ENCODE peak calls at places on chromosomes 13 and 19, in nine cellular contexts. J is AG10803, G is brain microvascular endothelial cell, U is upper lobe of right lung, O is tibial artery, P is GM12864, T is esophagus squamous epithelium, Z is mesothelial cell of epicardium, C is lower leg skin. Y is an unnamed sample.

GRCh38 chr13:23763328-23763727 is 125.9 kb downstream of the MIPEP start:
- DNase-seq in J (no peak), G (no peak), U (no peak), O (no peak), P (no peak), T (no peak), Z (no peak), C (no peak), Y (no peak)

GRCh38 chr19:42226886-42227285 is 6.8 kb downstream of the ZNF526 start:
- DNase-seq in J (no peak), G (peak; percentile 45), U (no peak), O (no peak), P (no peak), T (no peak), Z (no peak), C (no peak), Y (no peak)

GRCh38 chr19:8251025-8251472 is 41.9 kb downstream of the CERS4 start:
- DNase-seq in J (peak; percentile 11), G (no peak), U (peak; percentile 92), O (peak; percentile 37), P (no peak), T (no peak), Z (no peak), C (peak; percentile 89), Y (peak; percentile 89)

GRCh38 chr13:96041326-96042092 is 11.7 kb downstream of the UGGT2 start:
- DNase-seq in J (no peak), G (no peak), U (no peak), O (no peak), P (no peak), T (no peak), Z (no peak), C (no peak), Y (no peak)

GRCh38 chr19:14434543-14435319 is 1.6 kb downstream of the PKN1 start:
- DNase-seq in J (peak; percentile 77), G (peak; percentile 79), U (peak; percentile 74), O (peak; percentile 81), P (no peak), T (no peak), Z (no peak), C (peak; percentile 91), Y (no peak)

GRCh38 chr13:59891053-59891452 is 272.7 kb downstream of the DIAPH3 start:
- DNase-seq in J (no peak), G (no peak), U (no peak), O (no peak), P (no peak), T (no peak), Z (no peak), C (no peak), Y (no peak)

GRCh38 chr13:24861617-24862362 is 97.8 kb downstream of the RNF17 start:
- DNase-seq in J (no peak), G (no peak), U (no peak), O (no peak), P (no peak), T (no peak), Z (no peak), C (no peak), Y (no peak)

GRCh38 chr13:80048802-80049201 is 292.1 kb downstream of the SPRY2 start:
- DNase-seq in J (peak; percentile 95), G (peak; percentile 99), U (peak; percentile 83), O (peak; percentile 93), P (peak; percentile 74), T (peak; percentile 4), Z (no peak), C (peak; percentile 96), Y (no peak)

GRCh38 chr19:584240-585001 is 5.3 kb upstream of the HCN2 start:
- DNase-seq in J (no peak), G (no peak), U (peak; percentile 77), O (no peak), P (no peak), T (no peak), Z (peak; percentile 63), C (no peak), Y (no peak)

GRCh38 chr19:44149776-44150175 is 8.4 kb downstream of the ZNF234 start:
- DNase-seq in J (no peak), G (no peak), U (no peak), O (no peak), P (no peak), T (no peak), Z (no peak), C (no peak), Y (no peak)

GRCh38 chr19:56170261-56170660 is 5.5 kb upstream of the GALP start:
- DNase-seq in J (no peak), G (peak; percentile 16), U (peak; percentile 89), O (no peak), P (no peak), T (no peak), Z (no peak), C (no peak), Y (no peak)

GRCh38 chr13:66926200-66926850 is 303.8 kb downstream of the PCDH9 start:
- DNase-seq in J (no peak), G (no peak), U (no peak), O (no peak), P (no peak), T (no peak), Z (no peak), C (no peak), Y (no peak)

GRCh38 chr19:860481-861098 is 1.1 kb downstream of the CFD start:
- DNase-seq in J (peak; percentile 74), G (no peak), U (peak; percentile 90), O (peak; percentile 77), P (no peak), T (no peak), Z (no peak), C (peak; percentile 95), Y (peak; percentile 33)

GRCh38 chr13:48562296-48563066 is 29.6 kb upstream of the RCBTB2 start:
- DNase-seq in J (no peak), G (no peak), U (no peak), O (no peak), P (peak; percentile 99), T (no peak), Z (no peak), C (no peak), Y (no peak)

DNA sequence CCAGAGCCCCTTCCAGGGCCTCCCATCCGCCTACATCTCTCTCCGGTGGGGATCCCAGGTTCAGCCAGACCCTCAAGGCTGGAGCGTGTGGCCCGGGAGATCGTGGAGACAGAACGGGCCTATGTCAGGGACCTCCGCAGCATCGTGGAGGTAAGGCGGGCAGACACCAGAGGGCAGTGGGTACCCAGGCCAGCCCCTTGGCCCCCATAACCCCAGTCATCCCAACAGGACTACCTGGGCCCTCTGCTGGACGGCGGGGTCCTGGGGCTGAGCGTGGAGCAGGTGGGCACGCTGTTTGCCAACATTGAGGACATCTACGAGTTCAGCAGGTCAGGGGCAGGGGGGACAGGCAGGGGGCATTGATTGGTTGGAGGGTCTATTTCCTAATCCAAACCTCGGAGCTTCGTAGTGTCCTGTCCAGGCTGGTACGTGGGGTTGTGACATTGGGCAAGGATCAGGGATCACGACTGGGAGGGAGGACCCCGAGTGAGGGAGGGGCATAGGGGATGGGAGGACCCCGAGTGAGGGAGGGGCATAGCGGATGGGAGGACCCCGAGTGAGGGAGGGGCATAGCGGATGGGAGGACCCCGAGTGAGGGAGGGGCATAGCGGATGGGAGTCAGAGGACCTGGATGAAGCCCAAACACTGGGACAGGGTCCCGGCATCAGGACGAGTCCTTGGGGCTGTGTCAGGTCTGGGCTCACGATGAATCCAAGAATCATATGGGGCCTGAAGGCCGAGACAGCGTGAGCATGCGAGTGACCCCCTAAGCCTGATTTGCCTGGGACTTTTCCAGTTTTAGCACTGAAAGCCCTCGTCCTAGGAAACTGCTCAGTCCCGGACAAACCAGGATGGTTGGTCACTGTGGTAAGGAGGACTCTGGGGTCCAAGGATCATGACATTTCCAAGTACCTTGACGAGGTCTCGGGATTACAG is 2.9 kb downstream of the PLEKHG2 start:
- DNase-seq in J (no peak), G (no peak), U (no peak), O (no peak), P (no peak), T (no peak), Z (no peak), C (no peak), Y (no peak)
- TF ChIP-seq CTCF in J (no peak), G (peak; percentile 32), U (no peak), O (no peak), P (no peak), T (no peak), Z (no peak), C (no peak), Y (no peak)

GRCh38 chr19:16899566-16900075 is 10.8 kb downstream of the F2RL3 start:
- DNase-seq in J (peak; percentile 25), G (peak; percentile 14), U (no peak), O (no peak), P (no peak), T (no peak), Z (no peak), C (no peak), Y (no peak)
- TF ChIP-seq CTCF in J (peak; percentile 62), G (peak; percentile 77), U (peak; percentile 55), O (peak; percentile 23), P (peak; percentile 79), T (peak; percentile 11), Z (peak; percentile 11), C (no peak), Y (no peak)

GRCh38 chr13:31105856-31106255 is 55.8 kb downstream of the HSPH1 start:
- DNase-seq in J (no peak), G (no peak), U (no peak), O (no peak), P (no peak), T (no peak), Z (no peak), C (peak; percentile 73), Y (no peak)

GRCh38 chr13:31101511-31102170 is 60.1 kb downstream of the HSPH1 start:
- DNase-seq in J (peak; percentile 35), G (no peak), U (no peak), O (no peak), P (no peak), T (no peak), Z (no peak), C (peak; percentile 25), Y (no peak)

GRCh38 chr13:31100721-31101120 is 61.0 kb downstream of the HSPH1 start:
- DNase-seq in J (no peak), G (no peak), U (no peak), O (no peak), P (no peak), T (no peak), Z (no peak), C (peak; percentile 39), Y (no peak)

GRCh38 chr13:31107109-31107508 is 54.6 kb downstream of the HSPH1 start:
- DNase-seq in J (no peak), G (no peak), U (no peak), O (no peak), P (no peak), T (no peak), Z (no peak), C (no peak), Y (no peak)

GRCh38 chr13:31105020-31105800 is 56.5 kb downstream of the HSPH1 start:
- DNase-seq in J (no peak), G (no peak), U (no peak), O (no peak), P (no peak), T (no peak), Z (no peak), C (peak; percentile 71), Y (no peak)
- TF ChIP-seq CTCF in J (peak; percentile 6), G (peak; percentile 7), U (no peak), O (no peak), P (peak; percentile 18), T (no peak), Z (no peak), C (no peak), Y (no peak)

DNA sequence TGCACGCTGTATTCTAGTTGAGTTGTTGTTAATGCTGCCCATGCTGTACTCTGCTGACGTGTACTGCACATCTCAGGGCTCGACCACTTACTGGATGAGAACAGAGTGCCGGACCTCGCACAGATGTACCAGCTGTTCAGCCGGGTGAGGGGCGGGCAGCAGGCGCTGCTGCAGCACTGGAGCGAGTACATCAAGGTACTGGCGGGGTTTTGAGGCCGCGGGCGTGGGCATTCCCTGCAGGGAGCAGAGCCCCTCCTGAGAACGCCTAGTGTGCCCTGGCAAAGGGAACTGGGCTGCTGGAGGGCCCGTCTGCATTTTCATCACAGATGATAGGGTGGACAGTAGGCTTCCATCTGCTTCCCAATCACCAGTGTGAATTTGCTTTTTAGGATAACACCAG is 29.9 kb downstream of the CUL4A start:
- DNase-seq in J (no peak), G (no peak), U (no peak), O (no peak), P (no peak), T (no peak), Z (no peak), C (no peak), Y (no peak)
- TF ChIP-seq CTCF in J (no peak), G (no peak), U (no peak), O (no peak), P (no peak), T (no peak), Z (no peak), C (no peak), Y (no peak)